ENCODE peak calls at places on chromosomes 4 and X, in seven cellular contexts. K, B, W, M, E, X and P are unnamed samples.

GRCh38 chrX:41064028-41064427 is 21.2 kb upstream of the USP9X start:
- DNase-seq in K (no peak), B (no peak), W (no peak), M (no peak), E (no peak), X (no peak), P (no peak)

GRCh38 chr4:3202836-3203820 is 45.8 kb upstream of the MSANTD1 start:
- DNase-seq in K (no peak), B (no peak), W (no peak), M (no peak), E (no peak), X (no peak), P (no peak)

GRCh38 chr4:158209825-158210807 is at the start of gene TMEM144:
- DNase-seq in K (peak; percentile 64), B (peak; percentile 40), W (peak; percentile 7), M (no peak), E (peak; percentile 92), X (peak; percentile 94), P (peak; percentile 91)

GRCh38 chrX:14963447-14964236 is 90.4 kb downstream of the MOSPD2 start:
- DNase-seq in K (no peak), B (no peak), W (no peak), M (no peak), E (no peak), X (no peak), P (no peak)

GRCh38 chrX:5780821-5781220 is 447.8 kb downstream of the NLGN4X start:
- DNase-seq in K (no peak), B (no peak), W (no peak), M (no peak), E (no peak), X (no peak), P (no peak)

GRCh38 chrX:24149346-24150050 is at the start of gene ZFX:
- DNase-seq in K (no peak), B (no peak), W (no peak), M (peak; percentile 29), E (peak; percentile 96), X (peak; percentile 80), P (peak; percentile 69)

GRCh38 chr4:178612725-178613124 is 1170.5 kb upstream of the AGA start:
- DNase-seq in K (no peak), B (no peak), W (no peak), M (no peak), E (no peak), X (no peak), P (no peak)

GRCh38 chrX:727738-728621 is 97.4 kb downstream of the SHOX start:
- DNase-seq in K (no peak), B (no peak), W (no peak), M (no peak), E (no peak), X (no peak), P (no peak)